ENCODE peak calls at places on chromosomes 11 and 22, in seven cellular contexts. One of them, this sample, is unnamed.

GRCh38 chr11:19194620-19195308 is 7.0 kb downstream of the CSRP3 start:
- DNase-seq in GM13976: no peak
- DNase-seq in fibroblast of lung: no peak
- DNase-seq in upper lobe of right lung: no peak
- DNase-seq in breast epithelium: no peak
- DNase-seq in iPS DF 19.7: no peak
- DNase-seq in SW 1271: no peak
- DNase-seq in this sample: no peak

GRCh38 chr22:50074056-50074455 is 11.2 kb downstream of the MLC1 start:
- DNase-seq in GM13976: no peak
- DNase-seq in fibroblast of lung: no peak
- DNase-seq in upper lobe of right lung: peak
- DNase-seq in breast epithelium: no peak
- DNase-seq in iPS DF 19.7: no peak
- DNase-seq in SW 1271: no peak
- DNase-seq in this sample: no peak

GRCh38 chr11:96279018-96279417 is 64.0 kb downstream of the MAML2 start:
- DNase-seq in GM13976: no peak
- DNase-seq in fibroblast of lung: no peak
- DNase-seq in upper lobe of right lung: no peak
- DNase-seq in breast epithelium: no peak
- DNase-seq in iPS DF 19.7: no peak
- DNase-seq in SW 1271: no peak
- DNase-seq in this sample: no peak

GRCh38 chr22:50016308-50016987 is 3.9 kb upstream of the IL17REL start:
- DNase-seq in GM13976: no peak
- DNase-seq in fibroblast of lung: no peak
- DNase-seq in upper lobe of right lung: peak
- DNase-seq in breast epithelium: no peak
- DNase-seq in iPS DF 19.7: no peak
- DNase-seq in SW 1271: no peak
- DNase-seq in this sample: peak

GRCh38 chr22:42462016-42462415 is 29.8 kb upstream of the NFAM1 start:
- DNase-seq in GM13976: no peak
- DNase-seq in fibroblast of lung: no peak
- DNase-seq in upper lobe of right lung: no peak
- DNase-seq in breast epithelium: no peak
- DNase-seq in iPS DF 19.7: no peak
- DNase-seq in SW 1271: no peak
- DNase-seq in this sample: no peak

GRCh38 chr11:71182791-71183556 is 69.4 kb downstream of the SHANK2 start:
- DNase-seq in GM13976: no peak
- DNase-seq in fibroblast of lung: no peak
- DNase-seq in upper lobe of right lung: no peak
- DNase-seq in breast epithelium: no peak
- DNase-seq in iPS DF 19.7: no peak
- DNase-seq in SW 1271: no peak
- DNase-seq in this sample: no peak

GRCh38 chr11:123168236-123168635 is 26.8 kb downstream of the CLMP start:
- DNase-seq in GM13976: no peak
- DNase-seq in fibroblast of lung: no peak
- DNase-seq in upper lobe of right lung: no peak
- DNase-seq in breast epithelium: no peak
- DNase-seq in iPS DF 19.7: no peak
- DNase-seq in SW 1271: no peak
- DNase-seq in this sample: no peak

GRCh38 chr11:65110354-65110861 is 1.3 kb upstream of the TM7SF2 start:
- DNase-seq in GM13976: peak
- DNase-seq in fibroblast of lung: peak
- DNase-seq in upper lobe of right lung: peak
- DNase-seq in breast epithelium: peak
- DNase-seq in iPS DF 19.7: no peak
- DNase-seq in SW 1271: peak
- DNase-seq in this sample: peak

GRCh38 chr11:32643526-32643925 is 59.9 kb downstream of the EIF3M start:
- DNase-seq in GM13976: no peak
- DNase-seq in fibroblast of lung: peak
- DNase-seq in upper lobe of right lung: no peak
- DNase-seq in breast epithelium: no peak
- DNase-seq in iPS DF 19.7: no peak
- DNase-seq in SW 1271: no peak
- DNase-seq in this sample: peak

GRCh38 chr11:12930850-12931249 is 78.3 kb upstream of the RASSF10 start:
- DNase-seq in GM13976: no peak
- DNase-seq in fibroblast of lung: no peak
- DNase-seq in upper lobe of right lung: no peak
- DNase-seq in breast epithelium: no peak
- DNase-seq in iPS DF 19.7: no peak
- DNase-seq in SW 1271: no peak
- DNase-seq in this sample: no peak

GRCh38 chr22:23787910-23788309 is 1.1 kb downstream of the SMARCB1 start:
- DNase-seq in GM13976: no peak
- DNase-seq in fibroblast of lung: no peak
- DNase-seq in upper lobe of right lung: no peak
- DNase-seq in breast epithelium: no peak
- DNase-seq in iPS DF 19.7: no peak
- DNase-seq in SW 1271: no peak
- DNase-seq in this sample: no peak

GRCh38 chr11:130592056-130592455 is 143.6 kb downstream of the ADAMTS15 start:
- DNase-seq in GM13976: no peak
- DNase-seq in fibroblast of lung: peak
- DNase-seq in upper lobe of right lung: no peak
- DNase-seq in breast epithelium: no peak
- DNase-seq in iPS DF 19.7: no peak
- DNase-seq in SW 1271: no peak
- DNase-seq in this sample: no peak

GRCh38 chr22:48739348-48740085 is 1088.2 kb downstream of the BRD1 start:
- DNase-seq in GM13976: no peak
- DNase-seq in fibroblast of lung: no peak
- DNase-seq in upper lobe of right lung: no peak
- DNase-seq in breast epithelium: peak
- DNase-seq in iPS DF 19.7: no peak
- DNase-seq in SW 1271: no peak
- DNase-seq in this sample: no peak

GRCh38 chr22:31333648-31334047 is 12.5 kb downstream of the PATZ1 start:
- DNase-seq in GM13976: no peak
- DNase-seq in fibroblast of lung: no peak
- DNase-seq in upper lobe of right lung: no peak
- DNase-seq in breast epithelium: no peak
- DNase-seq in iPS DF 19.7: no peak
- DNase-seq in SW 1271: no peak
- DNase-seq in this sample: no peak

GRCh38 chr11:114169321-114169749 is 109.8 kb downstream of the ZBTB16 start:
- DNase-seq in GM13976: no peak
- DNase-seq in fibroblast of lung: peak
- DNase-seq in upper lobe of right lung: no peak
- DNase-seq in breast epithelium: no peak
- DNase-seq in iPS DF 19.7: no peak
- DNase-seq in SW 1271: no peak
- DNase-seq in this sample: no peak

GRCh38 chr11:70912226-70912840 is 340.0 kb downstream of the SHANK2 start:
- DNase-seq in GM13976: no peak
- DNase-seq in fibroblast of lung: no peak
- DNase-seq in upper lobe of right lung: peak
- DNase-seq in breast epithelium: peak
- DNase-seq in iPS DF 19.7: no peak
- DNase-seq in SW 1271: no peak
- DNase-seq in this sample: no peak

GRCh38 chr11:83910135-83910534 is 624.0 kb upstream of the CCDC90B start:
- DNase-seq in GM13976: no peak
- DNase-seq in fibroblast of lung: no peak
- DNase-seq in upper lobe of right lung: no peak
- DNase-seq in breast epithelium: no peak
- DNase-seq in iPS DF 19.7: no peak
- DNase-seq in SW 1271: no peak
- DNase-seq in this sample: no peak

GRCh38 chr11:1219446-1219835 is 3.4 kb upstream of the MUC5B start:
- DNase-seq in GM13976: no peak
- DNase-seq in fibroblast of lung: no peak
- DNase-seq in upper lobe of right lung: peak
- DNase-seq in breast epithelium: no peak
- DNase-seq in iPS DF 19.7: no peak
- DNase-seq in SW 1271: no peak
- DNase-seq in this sample: no peak

GRCh38 chr11:6576471-6577373 is 26.7 kb downstream of the RRP8 start:
- DNase-seq in GM13976: no peak
- DNase-seq in fibroblast of lung: peak
- DNase-seq in upper lobe of right lung: no peak
- DNase-seq in breast epithelium: no peak
- DNase-seq in iPS DF 19.7: no peak
- DNase-seq in SW 1271: no peak
- DNase-seq in this sample: no peak

GRCh38 chr11:92226331-92227232 is 2.0 kb downstream of the FAT3 start:
- DNase-seq in GM13976: no peak
- DNase-seq in fibroblast of lung: peak
- DNase-seq in upper lobe of right lung: no peak
- DNase-seq in breast epithelium: no peak
- DNase-seq in iPS DF 19.7: no peak
- DNase-seq in SW 1271: no peak
- DNase-seq in this sample: no peak

GRCh38 chr11:28636033-28636432 is 527.8 kb downstream of the METTL15 start:
- DNase-seq in GM13976: no peak
- DNase-seq in fibroblast of lung: no peak
- DNase-seq in upper lobe of right lung: no peak
- DNase-seq in breast epithelium: no peak
- DNase-seq in iPS DF 19.7: no peak
- DNase-seq in SW 1271: no peak
- DNase-seq in this sample: no peak

GRCh38 chr11:128881221-128881620 is 9.9 kb upstream of the KCNJ5 start:
- DNase-seq in GM13976: no peak
- DNase-seq in fibroblast of lung: no peak
- DNase-seq in upper lobe of right lung: no peak
- DNase-seq in breast epithelium: no peak
- DNase-seq in iPS DF 19.7: no peak
- DNase-seq in SW 1271: no peak
- DNase-seq in this sample: no peak

GRCh38 chr11:120512727-120513435 is 1.3 kb downstream of the GRIK4 start:
- DNase-seq in GM13976: peak
- DNase-seq in fibroblast of lung: no peak
- DNase-seq in upper lobe of right lung: peak
- DNase-seq in breast epithelium: no peak
- DNase-seq in iPS DF 19.7: no peak
- DNase-seq in SW 1271: no peak
- DNase-seq in this sample: no peak

GRCh38 chr11:134410766-134411165 is 1.3 kb downstream of the B3GAT1 start:
- DNase-seq in GM13976: no peak
- DNase-seq in fibroblast of lung: no peak
- DNase-seq in upper lobe of right lung: no peak
- DNase-seq in breast epithelium: no peak
- DNase-seq in iPS DF 19.7: no peak
- DNase-seq in SW 1271: no peak
- DNase-seq in this sample: no peak

GRCh38 chr11:125287467-125288232 is 123.1 kb downstream of the PKNOX2 start:
- DNase-seq in GM13976: no peak
- DNase-seq in fibroblast of lung: peak
- DNase-seq in upper lobe of right lung: no peak
- DNase-seq in breast epithelium: no peak
- DNase-seq in iPS DF 19.7: no peak
- DNase-seq in SW 1271: no peak
- DNase-seq in this sample: no peak

GRCh38 chr11:126282361-126282741 is 542 bp upstream of the TIRAP start:
- DNase-seq in GM13976: no peak
- DNase-seq in fibroblast of lung: peak
- DNase-seq in upper lobe of right lung: peak
- DNase-seq in breast epithelium: no peak
- DNase-seq in iPS DF 19.7: no peak
- DNase-seq in SW 1271: no peak
- DNase-seq in this sample: no peak

GRCh38 chr11:115982666-115983065 is 478.5 kb upstream of the CADM1 start:
- DNase-seq in GM13976: no peak
- DNase-seq in fibroblast of lung: no peak
- DNase-seq in upper lobe of right lung: no peak
- DNase-seq in breast epithelium: no peak
- DNase-seq in iPS DF 19.7: no peak
- DNase-seq in SW 1271: no peak
- DNase-seq in this sample: no peak

GRCh38 chr11:80285076-80285790 is 844.4 kb upstream of the TENM4 start:
- DNase-seq in GM13976: no peak
- DNase-seq in fibroblast of lung: peak
- DNase-seq in upper lobe of right lung: no peak
- DNase-seq in breast epithelium: no peak
- DNase-seq in iPS DF 19.7: no peak
- DNase-seq in SW 1271: no peak
- DNase-seq in this sample: no peak

GRCh38 chr11:62444271-62444833 is 25.5 kb downstream of the SCGB1A1 start:
- DNase-seq in GM13976: peak
- DNase-seq in fibroblast of lung: peak
- DNase-seq in upper lobe of right lung: peak
- DNase-seq in breast epithelium: no peak
- DNase-seq in iPS DF 19.7: no peak
- DNase-seq in SW 1271: no peak
- DNase-seq in this sample: no peak

GRCh38 chr11:33452806-33453205 is 195.6 kb downstream of the HIPK3 start:
- DNase-seq in GM13976: no peak
- DNase-seq in fibroblast of lung: peak
- DNase-seq in upper lobe of right lung: no peak
- DNase-seq in breast epithelium: no peak
- DNase-seq in iPS DF 19.7: no peak
- DNase-seq in SW 1271: peak
- DNase-seq in this sample: no peak

GRCh38 chr11:59802639-59803176 is 7.9 kb downstream of the MRPL16 start:
- DNase-seq in GM13976: peak
- DNase-seq in fibroblast of lung: peak
- DNase-seq in upper lobe of right lung: no peak
- DNase-seq in breast epithelium: no peak
- DNase-seq in iPS DF 19.7: no peak
- DNase-seq in SW 1271: no peak
- DNase-seq in this sample: no peak

This sample was measured in RWPE2.